ENCODE peak calls at places on chromosomes 2 and 18, in six cellular contexts. One of them, this sample, is unnamed. For H3K4me1, H3K36me3 and H3K9me3, the result is how much of the 10 kb centered on the place peaks cover.

GRCh38 chr2:212441141-212441540 is 97.5 kb downstream of the ERBB4 start:
- DNase-seq in OCI-LY7: no peak
- DNase-seq in thoracic aorta: no peak
- DNase-seq in tibial artery: no peak
- DNase-seq in lower lobe of right lung: no peak
- DNase-seq in HCT116: no peak
- DNase-seq in this sample: no peak

GRCh38 chr2:10396464-10396863 is 51.7 kb downstream of the ODC1 start:
- DNase-seq in tibial artery: no peak
- DNase-seq in HCT116: no peak
- DNase-seq in thoracic aorta: no peak
- DNase-seq in lower lobe of right lung: no peak
- DNase-seq in OCI-LY7: no peak
- DNase-seq in this sample: no peak

GRCh38 chr2:101814752-101815151 is 117.2 kb downstream of the MAP4K4 start:
- DNase-seq in tibial artery: no peak
- DNase-seq in lower lobe of right lung: no peak
- DNase-seq in OCI-LY7: no peak
- DNase-seq in HCT116: no peak
- DNase-seq in thoracic aorta: no peak
- DNase-seq in this sample: no peak

GRCh38 chr2:44429034-44429433 is 67.3 kb downstream of the CAMKMT start:
- DNase-seq in HCT116: no peak
- DNase-seq in lower lobe of right lung: no peak
- DNase-seq in thoracic aorta: no peak
- DNase-seq in tibial artery: no peak
- DNase-seq in OCI-LY7: no peak
- DNase-seq in this sample: no peak

GRCh38 chr2:47091118-47091517 is 64.0 kb downstream of the STPG4 start:
- DNase-seq in thoracic aorta: no peak
- DNase-seq in tibial artery: no peak
- DNase-seq in lower lobe of right lung: no peak
- DNase-seq in HCT116: no peak
- DNase-seq in OCI-LY7: no peak
- DNase-seq in this sample: no peak

GRCh38 chr18:35099911-35100310 is 58.7 kb downstream of the MAPRE2 start:
- DNase-seq in lower lobe of right lung: no peak
- DNase-seq in tibial artery: no peak
- DNase-seq in OCI-LY7: no peak
- DNase-seq in HCT116: no peak
- DNase-seq in thoracic aorta: no peak
- DNase-seq in this sample: no peak

GRCh38 chr2:150878347-150878746 is 383.3 kb downstream of the RBM43 start:
- DNase-seq in thoracic aorta: no peak
- DNase-seq in HCT116: peak
- DNase-seq in lower lobe of right lung: no peak
- DNase-seq in tibial artery: no peak
- DNase-seq in OCI-LY7: no peak
- DNase-seq in this sample: no peak

GRCh38 chr18:79877163-79878091 is 74.0 kb downstream of the SLC66A2 start:
- DNase-seq in HCT116: no peak
- DNase-seq in tibial artery: no peak
- DNase-seq in thoracic aorta: no peak
- DNase-seq in OCI-LY7: no peak
- DNase-seq in lower lobe of right lung: no peak
- DNase-seq in this sample: no peak

GRCh38 chr18:38923136-38923535 is 1357.5 kb upstream of the CELF4 start:
- DNase-seq in OCI-LY7: no peak
- DNase-seq in tibial artery: no peak
- DNase-seq in lower lobe of right lung: no peak
- DNase-seq in HCT116: no peak
- DNase-seq in thoracic aorta: no peak
- DNase-seq in this sample: no peak

GRCh38 chr2:127146820-127147502 is 40.0 kb upstream of the BIN1 start:
- DNase-seq in HCT116: no peak
- DNase-seq in thoracic aorta: no peak
- DNase-seq in tibial artery: no peak
- DNase-seq in lower lobe of right lung: no peak
- DNase-seq in OCI-LY7: no peak
- DNase-seq in this sample: no peak

GRCh38 chr2:137912358-137912757 is 51.9 kb upstream of the HNMT start:
- DNase-seq in tibial artery: no peak
- DNase-seq in OCI-LY7: no peak
- DNase-seq in HCT116: no peak
- DNase-seq in lower lobe of right lung: no peak
- DNase-seq in thoracic aorta: no peak
- DNase-seq in this sample: no peak

GRCh38 chr2:8578335-8579244 is 103.3 kb upstream of the ID2 start:
- DNase-seq in HCT116: no peak
- DNase-seq in tibial artery: no peak
- DNase-seq in OCI-LY7: peak
- DNase-seq in thoracic aorta: no peak
- DNase-seq in lower lobe of right lung: no peak
- DNase-seq in this sample: no peak

GRCh38 chr2:28507806-28508764 is 12.2 kb downstream of the PLB1 start:
- DNase-seq in OCI-LY7: no peak
- DNase-seq in HCT116: peak
- DNase-seq in lower lobe of right lung: no peak
- DNase-seq in thoracic aorta: no peak
- DNase-seq in tibial artery: no peak
- DNase-seq in this sample: no peak

GRCh38 chr2:191478754-191479679 is 198.9 kb upstream of the NABP1 start:
- DNase-seq in tibial artery: peak
- DNase-seq in lower lobe of right lung: no peak
- DNase-seq in HCT116: no peak
- DNase-seq in thoracic aorta: no peak
- DNase-seq in OCI-LY7: no peak
- DNase-seq in this sample: peak

GRCh38 chr2:37671013-37671815 is at the start of gene CDC42EP3:
- DNase-seq in thoracic aorta: no peak
- DNase-seq in HCT116: no peak
- DNase-seq in tibial artery: peak
- DNase-seq in OCI-LY7: peak
- DNase-seq in lower lobe of right lung: peak
- DNase-seq in this sample: peak

GRCh38 chr18:59878644-59879043 is 21.2 kb upstream of the PMAIP1 start:
- DNase-seq in OCI-LY7: no peak
- DNase-seq in tibial artery: no peak
- DNase-seq in thoracic aorta: no peak
- DNase-seq in lower lobe of right lung: no peak
- DNase-seq in HCT116: no peak
- DNase-seq in this sample: no peak

GRCh38 chr2:127149384-127149783 is 42.4 kb upstream of the BIN1 start:
- DNase-seq in OCI-LY7: no peak
- DNase-seq in HCT116: no peak
- DNase-seq in lower lobe of right lung: no peak
- DNase-seq in tibial artery: no peak
- DNase-seq in thoracic aorta: no peak
- DNase-seq in this sample: no peak

GRCh38 chr2:3519255-3520190 is at the start of gene ADI1:
- DNase-seq in HCT116: peak
- DNase-seq in lower lobe of right lung: peak
- DNase-seq in OCI-LY7: peak
- DNase-seq in thoracic aorta: peak
- DNase-seq in tibial artery: peak
- DNase-seq in this sample: peak

GRCh38 chr2:239570216-239570925 is 169.6 kb upstream of the HDAC4 start:
- DNase-seq in OCI-LY7: no peak
- DNase-seq in HCT116: no peak
- DNase-seq in lower lobe of right lung: no peak
- DNase-seq in thoracic aorta: no peak
- DNase-seq in tibial artery: no peak
- DNase-seq in this sample: no peak

GRCh38 chr2:55616509-55617159 is 788 bp downstream of the PPP4R3B start:
- DNase-seq in HCT116: no peak
- DNase-seq in lower lobe of right lung: no peak
- DNase-seq in OCI-LY7: peak
- DNase-seq in thoracic aorta: no peak
- DNase-seq in tibial artery: no peak
- DNase-seq in this sample: peak

GRCh38 chr2:181546086-181546485 is 88.9 kb downstream of the ITGA4 start:
- DNase-seq in lower lobe of right lung: no peak
- DNase-seq in tibial artery: no peak
- DNase-seq in HCT116: no peak
- DNase-seq in thoracic aorta: no peak
- DNase-seq in OCI-LY7: no peak
- DNase-seq in this sample: no peak

GRCh38 chr2:216345846-216346245 is 26.4 kb downstream of the MARCHF4 start:
- DNase-seq in thoracic aorta: no peak
- DNase-seq in HCT116: no peak
- DNase-seq in tibial artery: no peak
- DNase-seq in lower lobe of right lung: no peak
- DNase-seq in OCI-LY7: no peak
- DNase-seq in this sample: no peak

GRCh38 chr18:44452346-44452745 is 228.3 kb upstream of the SETBP1 start:
- DNase-seq in tibial artery: no peak
- DNase-seq in OCI-LY7: no peak
- DNase-seq in HCT116: no peak
- DNase-seq in thoracic aorta: no peak
- DNase-seq in lower lobe of right lung: no peak
- DNase-seq in this sample: no peak

GRCh38 chr2:167103028-167103756 is 214.9 kb downstream of the XIRP2 start:
- DNase-seq in tibial artery: no peak
- DNase-seq in HCT116: no peak
- DNase-seq in OCI-LY7: no peak
- DNase-seq in lower lobe of right lung: no peak
- DNase-seq in thoracic aorta: no peak
- DNase-seq in this sample: no peak

GRCh38 chr18:77754475-77755044 is 504.9 kb downstream of the GALR1 start:
- DNase-seq in lower lobe of right lung: no peak
- DNase-seq in OCI-LY7: no peak
- DNase-seq in thoracic aorta: no peak
- DNase-seq in tibial artery: no peak
- DNase-seq in HCT116: no peak
- DNase-seq in this sample: no peak

GRCh38 chr2:239149501-239149900 is 251.3 kb downstream of the HDAC4 start:
- DNase-seq in HCT116: no peak
- DNase-seq in tibial artery: peak
- DNase-seq in OCI-LY7: no peak
- DNase-seq in lower lobe of right lung: peak
- DNase-seq in thoracic aorta: no peak
- DNase-seq in this sample: no peak

GRCh38 chr18:51196811-51197660 is 445 bp downstream of the MEX3C start:
- DNase-seq in HCT116: no peak
- DNase-seq in OCI-LY7: peak
- DNase-seq in tibial artery: peak
- DNase-seq in lower lobe of right lung: no peak
- DNase-seq in thoracic aorta: no peak
- DNase-seq in this sample: no peak

GRCh38 chr18:37483221-37483971 is 82.2 kb downstream of the CELF4 start:
- DNase-seq in thoracic aorta: no peak
- DNase-seq in HCT116: no peak
- DNase-seq in tibial artery: no peak
- DNase-seq in lower lobe of right lung: no peak
- DNase-seq in OCI-LY7: no peak
- DNase-seq in this sample: no peak
- H3K4me1 ChIP-seq in thoracic aorta: under half
- H3K4me1 ChIP-seq in HCT116: under half
- H3K4me1 ChIP-seq in tibial artery: under half
- H3K4me1 ChIP-seq in lower lobe of right lung: under half
- H3K4me1 ChIP-seq in OCI-LY7: under half
- H3K4me1 ChIP-seq in this sample: under half

DNA sequence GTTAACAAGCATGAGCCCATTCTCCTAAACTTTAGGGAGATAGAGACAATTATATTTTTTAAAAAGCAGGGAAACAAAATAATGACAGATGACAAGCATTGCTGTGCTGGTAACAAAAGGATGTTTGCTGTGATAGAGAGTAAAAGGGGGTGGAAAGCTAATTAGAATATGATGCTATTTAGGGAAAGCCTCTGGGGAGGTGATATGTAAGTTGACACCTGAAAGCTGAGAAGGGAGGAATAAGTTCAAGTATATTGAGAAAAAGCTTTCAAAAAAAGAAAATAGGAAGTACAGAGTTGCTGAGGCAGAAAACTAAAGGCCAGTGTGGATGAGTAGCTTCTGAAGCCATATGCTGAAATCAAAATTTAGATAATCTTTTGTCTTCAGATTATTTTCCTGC is 565.2 kb upstream of the NRXN1 start:
- DNase-seq in OCI-LY7: peak
- DNase-seq in HCT116: no peak
- DNase-seq in lower lobe of right lung: no peak
- DNase-seq in thoracic aorta: no peak
- DNase-seq in tibial artery: no peak
- DNase-seq in this sample: no peak
- H3K36me3 ChIP-seq in OCI-LY7: under half
- H3K36me3 ChIP-seq in HCT116: under half
- H3K36me3 ChIP-seq in lower lobe of right lung: under half
- H3K36me3 ChIP-seq in thoracic aorta: under half
- H3K36me3 ChIP-seq in tibial artery: under half
- H3K36me3 ChIP-seq in this sample: under half

GRCh38 chr2:111972955-111973565 is 74.7 kb downstream of the MERTK start:
- DNase-seq in lower lobe of right lung: no peak
- DNase-seq in HCT116: no peak
- DNase-seq in thoracic aorta: peak
- DNase-seq in tibial artery: no peak
- DNase-seq in OCI-LY7: peak
- DNase-seq in this sample: no peak

GRCh38 chr2:111977240-111977639 is 77.8 kb upstream of the TMEM87B start:
- DNase-seq in OCI-LY7: no peak
- DNase-seq in thoracic aorta: no peak
- DNase-seq in tibial artery: no peak
- DNase-seq in lower lobe of right lung: no peak
- DNase-seq in HCT116: no peak
- DNase-seq in this sample: no peak

GRCh38 chr2:111973701-111974100 is 75.3 kb downstream of the MERTK start:
- DNase-seq in tibial artery: no peak
- DNase-seq in lower lobe of right lung: no peak
- DNase-seq in OCI-LY7: no peak
- DNase-seq in thoracic aorta: no peak
- DNase-seq in HCT116: no peak
- DNase-seq in this sample: no peak

GRCh38 chr2:111975053-111975552 is 76.7 kb downstream of the MERTK start:
- DNase-seq in lower lobe of right lung: no peak
- DNase-seq in HCT116: peak
- DNase-seq in OCI-LY7: no peak
- DNase-seq in thoracic aorta: no peak
- DNase-seq in tibial artery: peak
- DNase-seq in this sample: no peak

DNA sequence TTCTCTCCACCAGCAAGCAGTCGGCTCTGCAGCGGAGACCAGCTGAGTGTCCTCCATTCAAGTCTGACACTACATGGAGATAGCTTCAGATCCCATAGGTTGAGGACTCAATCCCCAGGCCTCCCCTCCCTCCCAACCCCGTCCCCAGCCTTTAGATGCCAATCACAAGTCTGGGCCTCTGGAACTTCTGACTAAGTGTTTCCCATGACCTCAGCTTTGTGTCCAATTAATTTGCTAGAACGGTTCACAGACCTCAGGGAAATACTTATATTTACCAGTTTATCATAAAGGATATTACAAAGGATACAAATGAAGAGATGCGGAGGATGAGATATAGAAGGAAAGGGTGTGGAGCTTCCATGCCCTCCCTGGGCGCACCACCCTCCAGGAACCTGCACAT is 77.4 kb downstream of the MERTK start:
- DNase-seq in tibial artery: no peak
- DNase-seq in OCI-LY7: no peak
- DNase-seq in thoracic aorta: no peak
- DNase-seq in lower lobe of right lung: no peak
- DNase-seq in HCT116: no peak
- DNase-seq in this sample: no peak
- H3K9me3 ChIP-seq in tibial artery: under half
- H3K9me3 ChIP-seq in OCI-LY7: under half
- H3K9me3 ChIP-seq in thoracic aorta: under half
- H3K9me3 ChIP-seq in lower lobe of right lung: under half
- H3K9me3 ChIP-seq in HCT116: under half
- H3K9me3 ChIP-seq in this sample: under half

GRCh38 chr2:62204998-62205496 is 9.1 kb downstream of the B3GNT2 start:
- DNase-seq in OCI-LY7: no peak
- DNase-seq in tibial artery: peak
- DNase-seq in thoracic aorta: no peak
- DNase-seq in lower lobe of right lung: no peak
- DNase-seq in HCT116: no peak
- DNase-seq in this sample: no peak
- H3K4me1 ChIP-seq in OCI-LY7: under half
- H3K4me1 ChIP-seq in tibial artery: half or more
- H3K4me1 ChIP-seq in thoracic aorta: under half
- H3K4me1 ChIP-seq in lower lobe of right lung: half or more
- H3K4me1 ChIP-seq in HCT116: under half
- H3K4me1 ChIP-seq in this sample: under half

This sample was measured in tibial nerve.